ENCODE peak calls at places on chromosomes 3 and 15, in nine cellular contexts. One of them, this sample, is unnamed.

GRCh38 chr3:165507060-165507459 is 310.9 kb upstream of the SLITRK3 start:
- DNase-seq in thyroid gland: no peak
- DNase-seq in AG04450: no peak
- DNase-seq in ovary: no peak
- DNase-seq in uterus: no peak
- DNase-seq in body of pancreas: no peak
- DNase-seq in stomach: no peak
- DNase-seq in tibial artery: no peak
- DNase-seq in A549: no peak
- DNase-seq in this sample: no peak

GRCh38 chr3:132563409-132564074 is 33.5 kb upstream of the ACKR4 start:
- DNase-seq in thyroid gland: no peak
- DNase-seq in AG04450: no peak
- DNase-seq in ovary: no peak
- DNase-seq in uterus: no peak
- DNase-seq in body of pancreas: no peak
- DNase-seq in stomach: no peak
- DNase-seq in tibial artery: no peak
- DNase-seq in A549: no peak
- DNase-seq in this sample: no peak

GRCh38 chr3:148309390-148310035 is 388.2 kb upstream of the AGTR1 start:
- DNase-seq in thyroid gland: no peak
- DNase-seq in AG04450: no peak
- DNase-seq in ovary: no peak
- DNase-seq in uterus: no peak
- DNase-seq in body of pancreas: peak
- DNase-seq in stomach: no peak
- DNase-seq in tibial artery: no peak
- DNase-seq in A549: peak
- DNase-seq in this sample: no peak

GRCh38 chr15:46277994-46278885 is 643.4 kb downstream of the SQOR start:
- DNase-seq in thyroid gland: no peak
- DNase-seq in AG04450: no peak
- DNase-seq in ovary: no peak
- DNase-seq in uterus: no peak
- DNase-seq in body of pancreas: no peak
- DNase-seq in stomach: no peak
- DNase-seq in tibial artery: no peak
- DNase-seq in A549: no peak
- DNase-seq in this sample: no peak

GRCh38 chr3:184537885-184538599 is 23.5 kb upstream of the EPHB3 start:
- DNase-seq in thyroid gland: no peak
- DNase-seq in AG04450: no peak
- DNase-seq in ovary: no peak
- DNase-seq in uterus: no peak
- DNase-seq in body of pancreas: no peak
- DNase-seq in stomach: no peak
- DNase-seq in tibial artery: no peak
- DNase-seq in A549: no peak
- DNase-seq in this sample: no peak

GRCh38 chr15:60520041-60520824 is 41.3 kb upstream of the ICE2 start:
- DNase-seq in thyroid gland: no peak
- DNase-seq in AG04450: no peak
- DNase-seq in ovary: no peak
- DNase-seq in uterus: no peak
- DNase-seq in body of pancreas: no peak
- DNase-seq in stomach: no peak
- DNase-seq in tibial artery: no peak
- DNase-seq in A549: peak
- DNase-seq in this sample: no peak

GRCh38 chr3:15332405-15333098 is at the start of gene SH3BP5:
- DNase-seq in thyroid gland: peak
- DNase-seq in AG04450: no peak
- DNase-seq in ovary: peak
- DNase-seq in uterus: peak
- DNase-seq in body of pancreas: peak
- DNase-seq in stomach: peak
- DNase-seq in tibial artery: peak
- DNase-seq in A549: peak
- DNase-seq in this sample: peak

GRCh38 chr15:90972133-90972532 is 17.4 kb downstream of the RCCD1 start:
- DNase-seq in thyroid gland: no peak
- DNase-seq in AG04450: no peak
- DNase-seq in ovary: no peak
- DNase-seq in uterus: no peak
- DNase-seq in body of pancreas: no peak
- DNase-seq in stomach: no peak
- DNase-seq in tibial artery: no peak
- DNase-seq in A549: no peak
- DNase-seq in this sample: no peak

GRCh38 chr3:127690823-127691452 is 18.2 kb downstream of the ABTB1 start:
- DNase-seq in thyroid gland: no peak
- DNase-seq in AG04450: no peak
- DNase-seq in ovary: peak
- DNase-seq in uterus: no peak
- DNase-seq in body of pancreas: peak
- DNase-seq in stomach: peak
- DNase-seq in tibial artery: peak
- DNase-seq in A549: peak
- DNase-seq in this sample: peak

GRCh38 chr15:60787737-60788513 is 309.0 kb upstream of the ICE2 start:
- DNase-seq in thyroid gland: no peak
- DNase-seq in AG04450: no peak
- DNase-seq in ovary: no peak
- DNase-seq in uterus: no peak
- DNase-seq in body of pancreas: no peak
- DNase-seq in stomach: no peak
- DNase-seq in tibial artery: no peak
- DNase-seq in A549: peak
- DNase-seq in this sample: no peak

GRCh38 chr3:49841126-49841525 is 15.2 kb downstream of the TRAIP start:
- DNase-seq in thyroid gland: no peak
- DNase-seq in AG04450: no peak
- DNase-seq in ovary: no peak
- DNase-seq in uterus: no peak
- DNase-seq in body of pancreas: no peak
- DNase-seq in stomach: no peak
- DNase-seq in tibial artery: no peak
- DNase-seq in A549: peak
- DNase-seq in this sample: no peak
- TF ChIP-seq CTCF in thyroid gland: no peak
- TF ChIP-seq CTCF in AG04450: peak
- TF ChIP-seq CTCF in ovary: no peak
- TF ChIP-seq CTCF in uterus: no peak
- TF ChIP-seq CTCF in body of pancreas: no peak
- TF ChIP-seq CTCF in stomach: no peak
- TF ChIP-seq CTCF in tibial artery: peak
- TF ChIP-seq CTCF in A549: peak
- TF ChIP-seq CTCF in this sample: peak

DNA sequence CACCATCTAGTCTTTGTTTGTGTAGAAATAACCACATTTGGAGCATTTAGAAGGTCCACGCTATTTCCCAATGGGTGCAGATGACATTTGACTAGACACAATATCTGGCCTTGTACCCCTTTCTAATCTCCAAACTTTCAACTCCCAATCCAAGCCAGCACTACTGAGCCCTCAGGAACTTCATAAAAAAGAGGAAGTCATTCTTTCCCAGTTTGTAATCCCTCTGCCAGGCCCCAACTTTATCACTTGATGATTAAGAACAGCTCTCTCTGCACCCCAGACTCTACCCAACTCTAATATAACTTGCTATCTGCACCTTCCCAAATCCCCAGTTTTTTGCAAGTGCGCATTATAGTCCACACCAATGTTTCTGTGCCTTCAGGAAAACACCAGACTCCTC is 170.2 kb downstream of the KCNMB2 start:
- DNase-seq in thyroid gland: no peak
- DNase-seq in AG04450: no peak
- DNase-seq in ovary: no peak
- DNase-seq in uterus: no peak
- DNase-seq in body of pancreas: no peak
- DNase-seq in stomach: no peak
- DNase-seq in tibial artery: no peak
- DNase-seq in A549: no peak
- DNase-seq in this sample: no peak
- H3K27ac ChIP-seq in thyroid gland: no peak
- H3K27ac ChIP-seq in AG04450: no peak
- H3K27ac ChIP-seq in ovary: no peak
- H3K27ac ChIP-seq in uterus: no peak
- H3K27ac ChIP-seq in body of pancreas: no peak
- H3K27ac ChIP-seq in stomach: no peak
- H3K27ac ChIP-seq in tibial artery: no peak
- H3K27ac ChIP-seq in A549: no peak
- H3K27ac ChIP-seq in this sample: no peak

GRCh38 chr15:33311312-33311971 is 675 bp downstream of the RYR3 start:
- DNase-seq in thyroid gland: no peak
- DNase-seq in AG04450: no peak
- DNase-seq in ovary: no peak
- DNase-seq in uterus: peak
- DNase-seq in body of pancreas: no peak
- DNase-seq in stomach: no peak
- DNase-seq in tibial artery: no peak
- DNase-seq in A549: no peak
- DNase-seq in this sample: peak

GRCh38 chr15:33314115-33314514 is 3.3 kb downstream of the RYR3 start:
- DNase-seq in thyroid gland: no peak
- DNase-seq in AG04450: no peak
- DNase-seq in ovary: no peak
- DNase-seq in uterus: no peak
- DNase-seq in body of pancreas: no peak
- DNase-seq in stomach: no peak
- DNase-seq in tibial artery: no peak
- DNase-seq in A549: no peak
- DNase-seq in this sample: no peak

GRCh38 chr15:33310481-33311311 is at the start of gene RYR3:
- DNase-seq in thyroid gland: peak
- DNase-seq in AG04450: no peak
- DNase-seq in ovary: no peak
- DNase-seq in uterus: peak
- DNase-seq in body of pancreas: no peak
- DNase-seq in stomach: no peak
- DNase-seq in tibial artery: peak
- DNase-seq in A549: no peak
- DNase-seq in this sample: peak

GRCh38 chr15:33313491-33313890 is 2.7 kb downstream of the RYR3 start:
- DNase-seq in thyroid gland: no peak
- DNase-seq in AG04450: no peak
- DNase-seq in ovary: no peak
- DNase-seq in uterus: no peak
- DNase-seq in body of pancreas: no peak
- DNase-seq in stomach: no peak
- DNase-seq in tibial artery: no peak
- DNase-seq in A549: no peak
- DNase-seq in this sample: no peak

DNA sequence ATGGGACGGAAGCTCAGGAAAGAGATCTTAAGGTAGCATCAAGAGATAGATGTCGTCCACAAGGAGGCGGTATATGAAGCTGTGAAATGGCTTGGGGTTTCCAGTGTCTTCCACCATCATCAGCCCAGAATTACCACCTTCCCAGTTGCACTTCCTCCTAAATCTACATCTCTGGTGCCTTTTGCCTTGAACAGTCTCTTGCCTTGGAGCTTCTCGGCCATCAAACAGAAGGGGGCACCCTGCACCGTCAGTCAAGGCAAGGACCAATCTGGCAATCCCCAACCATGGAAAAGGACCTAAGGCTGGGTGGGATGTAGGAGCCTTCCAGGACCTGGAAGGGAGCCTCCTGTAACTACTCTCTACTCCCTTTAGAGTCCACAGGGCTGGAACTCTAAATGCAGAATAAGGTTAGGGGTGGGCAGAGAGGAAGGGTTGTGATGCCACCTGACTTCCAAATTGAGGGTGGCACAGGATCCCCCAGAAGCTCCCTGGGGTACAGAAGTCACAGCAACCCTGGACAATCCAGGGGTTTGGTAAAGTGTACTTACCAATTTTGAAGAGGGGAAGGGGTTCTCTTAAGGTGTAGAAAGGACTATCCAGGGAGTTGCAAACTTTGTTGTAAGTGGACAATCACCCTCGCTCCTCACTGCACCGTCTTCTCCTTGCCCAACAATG is 1.0 kb upstream of the RYR3 start:
- DNase-seq in thyroid gland: no peak
- DNase-seq in AG04450: no peak
- DNase-seq in ovary: no peak
- DNase-seq in uterus: peak
- DNase-seq in body of pancreas: no peak
- DNase-seq in stomach: no peak
- DNase-seq in tibial artery: peak
- DNase-seq in A549: peak
- DNase-seq in this sample: no peak
- TF ChIP-seq CTCF in thyroid gland: no peak
- TF ChIP-seq CTCF in AG04450: no peak
- TF ChIP-seq CTCF in ovary: no peak
- TF ChIP-seq CTCF in uterus: peak
- TF ChIP-seq CTCF in body of pancreas: no peak
- TF ChIP-seq CTCF in stomach: no peak
- TF ChIP-seq CTCF in tibial artery: peak
- TF ChIP-seq CTCF in A549: peak
- TF ChIP-seq CTCF in this sample: peak

GRCh38 chr3:62636235-62636826 is 238.9 kb downstream of the CADPS start:
- DNase-seq in thyroid gland: peak
- DNase-seq in AG04450: no peak
- DNase-seq in ovary: no peak
- DNase-seq in uterus: no peak
- DNase-seq in body of pancreas: no peak
- DNase-seq in stomach: no peak
- DNase-seq in tibial artery: no peak
- DNase-seq in A549: no peak
- DNase-seq in this sample: no peak
- H3K27ac ChIP-seq in thyroid gland: no peak
- H3K27ac ChIP-seq in AG04450: no peak
- H3K27ac ChIP-seq in ovary: no peak
- H3K27ac ChIP-seq in uterus: no peak
- H3K27ac ChIP-seq in body of pancreas: no peak
- H3K27ac ChIP-seq in stomach: no peak
- H3K27ac ChIP-seq in tibial artery: no peak
- H3K27ac ChIP-seq in A549: no peak
- H3K27ac ChIP-seq in this sample: no peak

DNA sequence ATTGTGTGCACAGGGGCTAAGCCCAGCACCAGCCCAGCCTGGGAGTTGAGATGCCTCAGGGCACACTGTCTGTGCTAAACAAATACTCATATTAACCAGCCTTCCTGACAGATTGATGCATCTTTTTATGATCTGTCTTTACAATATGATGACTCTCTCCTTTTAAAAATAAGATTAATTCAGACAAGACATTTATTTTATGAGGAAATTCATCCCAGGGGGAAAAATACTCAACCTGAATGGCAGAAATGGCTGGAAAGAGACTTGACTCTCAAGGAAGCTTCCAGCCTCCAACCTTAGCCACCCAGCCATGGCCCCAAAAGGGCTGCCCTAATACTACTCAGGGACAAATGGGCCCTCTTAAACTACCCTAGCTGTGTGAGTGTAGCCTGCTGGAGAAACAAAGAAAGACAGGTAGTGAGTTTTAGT is 46.9 kb downstream of the NOX5 start:
- DNase-seq in thyroid gland: no peak
- DNase-seq in AG04450: no peak
- DNase-seq in ovary: no peak
- DNase-seq in uterus: no peak
- DNase-seq in body of pancreas: no peak
- DNase-seq in stomach: no peak
- DNase-seq in tibial artery: no peak
- DNase-seq in A549: no peak
- DNase-seq in this sample: no peak
- TF ChIP-seq CTCF in thyroid gland: no peak
- TF ChIP-seq CTCF in AG04450: no peak
- TF ChIP-seq CTCF in ovary: no peak
- TF ChIP-seq CTCF in uterus: no peak
- TF ChIP-seq CTCF in body of pancreas: no peak
- TF ChIP-seq CTCF in stomach: no peak
- TF ChIP-seq CTCF in tibial artery: no peak
- TF ChIP-seq CTCF in A549: no peak
- TF ChIP-seq CTCF in this sample: no peak

This sample was measured in psoas muscle.